ENCODE peak calls at places on chromosomes 13 and 19, in five cellular contexts. U is suprapubic skin, X is A549, R is transverse colon, Q is H1. B is an unnamed sample.

GRCh38 chr13:66748712-66749111 is 481.4 kb downstream of the PCDH9 start:
- DNase-seq in U (no peak), X (no peak), R (no peak), Q (no peak), B (no peak)

GRCh38 chr13:85520445-85520844 is 278.8 kb downstream of the SLITRK6 start:
- DNase-seq in U (no peak), X (no peak), R (no peak), Q (no peak), B (no peak)

GRCh38 chr13:78022164-78022877 is 103.7 kb upstream of the EDNRB start:
- DNase-seq in U (no peak), X (no peak), R (peak), Q (no peak), B (no peak)

GRCh38 chr13:100855151-100855550 is 180.6 kb upstream of the TMTC4 start:
- DNase-seq in U (no peak), X (no peak), R (no peak), Q (no peak), B (no peak)

GRCh38 chr19:18473706-18474087 is 35.8 kb upstream of the ISYNA1 start:
- DNase-seq in U (no peak), X (no peak), R (no peak), Q (no peak), B (no peak)

GRCh38 chr13:30713133-30713532 is 22.2 kb upstream of the ALOX5AP start:
- DNase-seq in U (no peak), X (no peak), R (peak), Q (no peak), B (no peak)

GRCh38 chr19:33448159-33448516 is 73.5 kb downstream of the PEPD start:
- DNase-seq in U (no peak), X (no peak), R (no peak), Q (no peak), B (no peak)

GRCh38 chr13:42239644-42240043 is 32.3 kb upstream of the AKAP11 start:
- DNase-seq in U (no peak), X (no peak), R (no peak), Q (no peak), B (no peak)

GRCh38 chr13:54185785-54186184 is 1157.2 kb downstream of the OLFM4 start:
- DNase-seq in U (no peak), X (no peak), R (no peak), Q (peak), B (no peak)

GRCh38 chr19:18809149-18809978 is 18.3 kb upstream of the COMP start:
- DNase-seq in U (peak), X (no peak), R (peak), Q (no peak), B (peak)

GRCh38 chr19:38952395-38953165 is 21.8 kb downstream of the MRPS12 start:
- DNase-seq in U (no peak), X (peak), R (peak), Q (peak), B (no peak)

GRCh38 chr13:94967183-94968039 is 255.1 kb upstream of the SOX21 start:
- DNase-seq in U (no peak), X (peak), R (no peak), Q (peak), B (peak)

GRCh38 chr13:110014719-110015118 is 228.3 kb upstream of the IRS2 start:
- DNase-seq in U (no peak), X (no peak), R (no peak), Q (no peak), B (no peak)

GRCh38 chr13:22106058-22106457 is 435.2 kb downstream of the FGF9 start:
- DNase-seq in U (no peak), X (no peak), R (no peak), Q (no peak), B (no peak)

GRCh38 chr13:107649071-107649470 is 566.3 kb downstream of the LIG4 start:
- DNase-seq in U (no peak), X (no peak), R (no peak), Q (no peak), B (no peak)

GRCh38 chr19:3509566-3509989 is 3.5 kb downstream of the FZR1 start:
- DNase-seq in U (no peak), X (no peak), R (no peak), Q (no peak), B (no peak)

GRCh38 chr19:4909172-4909896 is at the start of gene UHRF1:
- DNase-seq in U (no peak), X (no peak), R (peak), Q (peak), B (no peak)

GRCh38 chr13:73803997-73804396 is 330.2 kb downstream of the KLF12 start:
- DNase-seq in U (no peak), X (no peak), R (no peak), Q (no peak), B (no peak)

GRCh38 chr13:94346261-94347019 is 133.0 kb downstream of the DCT start:
- DNase-seq in U (no peak), X (no peak), R (no peak), Q (no peak), B (no peak)

DNA sequence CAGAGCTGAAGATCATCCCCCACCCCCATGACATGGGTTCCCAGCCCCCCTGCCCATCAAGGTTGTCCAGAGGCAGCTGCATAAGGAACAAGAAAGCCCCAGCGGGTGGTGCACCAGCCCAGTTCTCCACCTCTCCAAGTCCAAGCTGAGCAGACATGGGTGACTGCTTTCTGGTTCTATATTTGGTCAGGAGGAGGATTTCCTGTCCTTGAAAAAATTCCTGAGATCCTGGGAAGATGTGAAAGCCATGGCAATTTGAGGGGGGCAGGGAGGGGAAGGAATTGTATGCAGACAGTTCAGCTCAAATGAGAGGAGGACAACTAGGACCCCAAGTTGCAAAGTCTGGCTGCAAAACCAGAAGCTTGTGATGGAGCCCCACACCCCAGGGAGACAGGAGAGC is 55.4 kb upstream of the ADGRE5 start:
- DNase-seq in U (no peak), X (no peak), R (no peak), Q (no peak), B (no peak)
- TF ChIP-seq EP300 in U (no peak), X (no peak), R (no peak), Q (no peak), B (no peak)

DNA sequence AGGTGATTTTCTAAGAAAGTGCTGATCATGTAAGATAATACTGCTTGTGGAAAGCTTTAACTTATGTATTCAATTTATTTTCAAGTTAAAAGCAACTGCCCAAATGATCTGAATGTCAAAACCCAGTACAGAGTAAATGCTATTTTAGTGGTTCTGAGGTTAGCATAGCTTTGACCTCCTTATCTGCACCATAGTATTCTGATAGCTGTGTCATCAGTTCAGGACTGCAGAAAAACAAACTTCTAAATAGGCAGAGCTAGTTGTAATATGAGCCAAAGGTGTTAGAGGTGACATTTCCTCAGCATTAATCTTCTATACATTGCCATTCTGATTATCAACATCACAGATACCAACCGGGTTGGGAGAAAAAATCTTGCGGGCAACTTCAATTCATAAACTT is 758.7 kb downstream of the SLITRK5 start:
- DNase-seq in U (no peak), X (no peak), R (no peak), Q (no peak), B (no peak)
- TF ChIP-seq EP300 in U (no peak), X (no peak), R (no peak), Q (no peak), B (no peak)

GRCh38 chr13:45778897-45779296 is 72.7 kb downstream of the SIAH3 start:
- DNase-seq in U (no peak), X (no peak), R (no peak), Q (no peak), B (no peak)

GRCh38 chr13:45779901-45780300 is 71.7 kb downstream of the SIAH3 start:
- DNase-seq in U (peak), X (no peak), R (no peak), Q (no peak), B (no peak)

GRCh38 chr13:45783346-45784043 is 68.1 kb downstream of the SIAH3 start:
- DNase-seq in U (no peak), X (no peak), R (no peak), Q (no peak), B (no peak)

GRCh38 chr13:45782327-45783045 is 69.1 kb downstream of the SIAH3 start:
- DNase-seq in U (no peak), X (no peak), R (no peak), Q (no peak), B (no peak)

GRCh38 chr13:45781553-45782326 is 69.8 kb downstream of the SIAH3 start:
- DNase-seq in U (no peak), X (no peak), R (peak), Q (no peak), B (no peak)
- TF ChIP-seq EP300 in U (no peak), X (no peak), R (no peak), Q (no peak), B (no peak)

DNA sequence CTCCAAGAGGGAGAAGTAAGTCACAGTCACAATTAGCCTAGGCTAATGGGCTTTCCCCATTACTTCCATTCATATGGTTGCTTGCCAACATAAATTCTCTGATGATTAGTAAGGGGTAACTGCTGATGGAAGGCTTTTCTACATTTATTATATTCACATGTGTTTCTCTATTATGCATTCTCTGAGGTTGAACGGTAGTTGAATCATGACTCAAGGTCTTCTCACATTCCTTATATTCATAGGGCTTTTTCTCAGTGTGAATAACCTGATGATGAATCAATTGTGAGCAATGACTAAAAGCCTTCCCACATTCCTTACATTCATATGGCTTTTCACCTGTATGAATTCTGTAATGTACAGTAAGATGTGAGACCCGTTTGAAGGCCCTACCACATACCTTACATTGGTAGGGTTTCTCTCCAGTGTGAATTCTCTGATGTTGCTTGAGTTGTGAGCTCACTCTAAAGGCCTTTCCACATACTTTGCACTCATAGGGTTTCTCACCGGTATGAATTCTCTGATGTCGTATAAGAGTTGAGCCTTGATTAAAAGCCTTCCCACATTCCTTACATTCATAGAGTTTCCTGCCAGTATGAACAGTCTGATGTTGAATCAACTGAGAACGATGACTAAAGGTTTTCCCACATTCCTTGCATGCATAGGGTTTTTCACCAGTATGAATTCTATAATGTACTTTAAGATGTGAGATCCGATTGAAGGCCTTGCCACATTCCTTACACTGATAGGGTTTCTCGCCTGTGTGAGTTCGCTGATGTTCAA is 9.3 kb downstream of the ZNF582 start:
- DNase-seq in U (no peak), X (no peak), R (no peak), Q (no peak), B (no peak)
- TF ChIP-seq EP300 in U (no peak), X (no peak), R (no peak), Q (no peak), B (no peak)

DNA sequence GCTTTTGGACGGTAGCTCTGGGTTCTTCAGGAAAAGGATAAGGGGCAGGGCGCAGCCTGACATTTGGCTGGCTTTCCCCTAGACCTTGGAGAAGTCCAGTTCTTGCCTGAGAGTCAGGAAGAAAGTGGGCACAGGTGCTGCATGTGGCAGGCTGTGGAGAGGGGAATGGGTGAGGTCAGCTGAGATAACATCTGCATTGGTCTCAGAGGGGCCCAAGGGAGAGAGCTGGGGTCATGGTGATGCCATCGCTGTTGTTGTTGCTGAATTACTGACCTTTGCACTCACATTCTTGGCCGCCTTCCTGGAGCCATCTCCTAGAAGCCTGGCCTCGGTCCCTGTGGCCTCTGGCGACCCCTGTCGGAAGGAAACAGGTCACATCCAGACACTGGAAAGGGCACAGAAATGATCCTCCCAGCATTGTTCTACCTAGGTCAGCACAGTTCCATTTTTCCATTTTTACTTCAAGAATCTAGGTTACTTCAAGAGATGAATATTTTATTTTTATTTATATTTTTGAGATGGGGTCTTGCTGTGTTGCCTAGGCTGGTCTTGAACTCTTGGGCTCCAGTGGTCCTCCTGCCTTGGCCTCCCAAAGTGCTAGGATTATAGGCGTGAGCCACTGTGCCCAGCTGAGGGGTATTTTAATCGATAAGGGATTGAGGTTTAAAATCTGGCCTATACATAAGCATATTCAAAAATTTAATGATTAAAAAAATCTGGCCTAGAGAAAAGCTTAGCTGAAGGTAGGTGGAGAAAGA is 6.5 kb upstream of the LIPE start:
- DNase-seq in U (no peak), X (peak), R (peak), Q (peak), B (peak)
- TF ChIP-seq EP300 in U (no peak), X (no peak), R (no peak), Q (no peak), B (no peak)

DNA sequence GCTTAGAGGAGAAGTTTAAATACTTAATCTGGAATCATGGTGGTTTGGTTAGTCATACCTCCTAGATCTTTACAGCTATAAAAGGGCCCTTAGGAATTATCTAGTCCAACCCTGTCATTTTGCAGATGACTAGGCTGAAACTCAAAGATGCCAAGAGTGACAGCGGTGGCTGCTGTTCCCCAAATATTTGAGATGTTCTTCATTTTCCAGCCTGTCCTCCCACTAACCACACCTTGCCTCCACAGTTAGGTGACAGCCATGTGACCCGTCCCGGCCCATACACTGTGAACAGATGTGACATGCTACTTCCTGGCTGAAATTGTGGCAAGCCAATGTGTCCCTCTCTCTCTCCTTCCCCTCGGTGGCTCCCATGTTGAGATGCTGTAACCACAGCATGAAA is 225.5 kb upstream of the IPO5 start:
- DNase-seq in U (no peak), X (no peak), R (no peak), Q (no peak), B (no peak)
- TF ChIP-seq EP300 in U (no peak), X (no peak), R (no peak), Q (no peak), B (no peak)

GRCh38 chr19:1445932-1446712 is 3.8 kb upstream of the APC2 start:
- DNase-seq in U (no peak), X (peak), R (no peak), Q (peak), B (no peak)
- TF ChIP-seq EP300 in U (no peak), X (no peak), R (no peak), Q (no peak), B (no peak)

GRCh38 chr19:2003901-2004300 is 11.6 kb downstream of the BTBD2 start:
- DNase-seq in U (no peak), X (no peak), R (no peak), Q (no peak), B (no peak)
- TF ChIP-seq EP300 in U (no peak), X (no peak), R (no peak), Q (no peak), B (no peak)

DNA sequence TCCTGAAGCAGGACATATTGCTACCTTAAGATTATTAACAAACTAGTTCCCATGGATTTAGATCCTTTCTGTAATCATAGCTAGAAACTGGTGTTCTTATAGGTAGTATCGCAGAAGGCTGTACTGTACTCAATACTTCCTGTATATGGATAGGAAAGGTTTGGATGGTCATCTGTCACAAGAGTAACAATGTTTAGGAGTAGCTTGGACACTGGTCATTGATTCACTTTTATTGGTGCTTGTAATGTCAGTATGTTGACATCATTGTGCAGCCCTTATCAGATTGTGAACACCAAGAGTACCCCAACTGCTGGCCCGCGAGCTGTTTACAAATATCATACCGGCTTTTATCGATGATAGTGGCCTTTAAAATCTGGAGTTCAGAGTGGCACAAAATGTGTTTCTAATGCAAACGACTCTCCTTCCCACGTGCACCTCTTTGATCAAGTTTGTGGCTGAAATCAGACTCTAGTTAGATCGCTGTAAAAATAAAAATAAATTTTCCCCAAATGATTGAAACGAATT is 605 bp upstream of the CDK8 start:
- DNase-seq in U (no peak), X (no peak), R (no peak), Q (no peak), B (no peak)
- TF ChIP-seq EP300 in U (no peak), X (no peak), R (no peak), Q (no peak), B (no peak)